ENCODE peak calls at places on chromosomes 4 and X, in four cellular contexts. O is cardiac muscle cell, H is endodermal cell, D is heart right ventricle. Z is an unnamed sample.

GRCh38 chr4:176065365-176066249 is at the start of gene WDR17:
- DNase-seq in D (peak; percentile 81), O (peak; percentile 84), H (peak; percentile 99), Z (peak; percentile 90)

GRCh38 chrX:142616636-142617035 is 409.1 kb upstream of the SPANXN4 start:
- DNase-seq in H (no peak), O (no peak), D (no peak), Z (no peak)

GRCh38 chrX:42149281-42149680 is 225.9 kb upstream of the CASK start:
- DNase-seq in O (peak; percentile 53), H (no peak), D (no peak), Z (no peak)

GRCh38 chr4:176274441-176274840 is 5.4 kb upstream of the ASB5 start:
- DNase-seq in O (no peak), H (no peak), D (no peak), Z (no peak)

GRCh38 chrX:115939070-115939469 is 231.5 kb upstream of the AGTR2 start:
- DNase-seq in D (no peak), O (no peak), H (no peak), Z (no peak)

GRCh38 chr4:55736605-55737183 is 82.9 kb upstream of the EXOC1L start:
- DNase-seq in H (no peak), D (no peak), O (peak; percentile 27), Z (no peak)

GRCh38 chrX:150761176-150761818 is 68.1 kb downstream of the MTMR1 start:
- DNase-seq in O (no peak), D (no peak), H (peak; percentile 75), Z (no peak)

GRCh38 chr4:112075129-112075753 is 70.0 kb upstream of the FAM241A start:
- DNase-seq in D (no peak), H (peak; percentile 72), O (peak; percentile 78), Z (no peak)

GRCh38 chr4:7964890-7965662 is 25.4 kb upstream of the AFAP1 start:
- DNase-seq in H (peak; percentile 68), D (peak; percentile 51), O (peak; percentile 92), Z (peak; percentile 75)

GRCh38 chr4:39745920-39746319 is 48.0 kb downstream of the UBE2K start:
- DNase-seq in O (no peak), H (no peak), D (no peak), Z (no peak)

GRCh38 chr4:115374621-115375020 is 261.2 kb upstream of the NDST4 start:
- DNase-seq in D (no peak), O (no peak), H (no peak), Z (no peak)

GRCh38 chrX:19272452-19272851 is 71.3 kb upstream of the PDHA1 start:
- DNase-seq in D (no peak), O (peak; percentile 2), H (no peak), Z (no peak)

GRCh38 chr4:15955670-15956069 is 7.3 kb downstream of the FGFBP2 start:
- DNase-seq in H (no peak), D (no peak), O (peak; percentile 18), Z (no peak)

GRCh38 chr4:94339779-94340178 is 2.9 kb downstream of the HPGDS start:
- DNase-seq in H (no peak), D (no peak), O (no peak), Z (no peak)

GRCh38 chrX:85109235-85109634 is 105.6 kb downstream of the APOOL start:
- DNase-seq in D (no peak), O (peak; percentile 3), H (peak; percentile 83), Z (no peak)

GRCh38 chr4:48490680-48491513 is 845 bp downstream of the ZAR1 start:
- DNase-seq in O (no peak), D (no peak), H (peak; percentile 68), Z (peak; percentile 37)

GRCh38 chr4:79663865-79664264 is 255.8 kb upstream of the GK2 start:
- DNase-seq in H (no peak), O (no peak), D (no peak), Z (no peak)

GRCh38 chr4:110586137-110586850 is 36.6 kb downstream of the PITX2 start:
- DNase-seq in D (no peak), H (no peak), O (peak; percentile 78), Z (no peak)

GRCh38 chrX:34578237-34578636 is 78.8 kb downstream of the TMEM47 start:
- DNase-seq in D (peak; percentile 4), H (no peak), O (peak; percentile 63), Z (no peak)

GRCh38 chr4:125268065-125268755 is 46.5 kb upstream of the FAT4 start:
- DNase-seq in H (peak; percentile 44), D (no peak), O (no peak), Z (no peak)

GRCh38 chr4:5051210-5051691 is at the start of gene STK32B:
- DNase-seq in D (peak; percentile 56), H (peak; percentile 88), O (peak; percentile 84), Z (peak; percentile 84)

GRCh38 chrX:138858438-138858837 is 146.9 kb upstream of the FGF13 start:
- DNase-seq in O (peak; percentile 40), H (no peak), D (no peak), Z (no peak)

GRCh38 chrX:9324676-9325075 is 140.2 kb upstream of the TBL1X start:
- DNase-seq in H (no peak), D (no peak), O (no peak), Z (no peak)

DNA sequence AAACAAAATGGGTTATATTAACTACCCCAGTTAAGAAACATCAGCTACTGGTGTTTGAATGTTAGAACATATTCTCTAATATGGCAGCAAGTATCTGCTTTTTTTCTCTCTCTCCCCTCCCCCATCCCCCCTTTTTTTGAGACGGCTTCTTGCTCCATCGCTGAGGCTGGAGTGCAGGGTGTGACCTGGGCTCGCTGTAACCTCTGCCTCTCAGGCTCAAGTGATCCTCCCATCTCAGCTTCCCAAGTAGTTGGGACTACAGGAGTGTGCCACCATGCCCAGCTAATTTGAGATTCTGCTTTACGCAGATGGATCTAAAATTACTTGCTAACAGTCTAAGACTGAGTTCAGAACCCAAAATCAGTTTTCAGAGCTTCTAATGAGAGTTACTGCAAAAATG is 101.9 kb downstream of the AFF1 start:
- DNase-seq in H (no peak), O (no peak), D (no peak), Z (no peak)
- H3K4me1 ChIP-seq in H (peaks cover 47% of the 10 kb centered on the region), O (peaks cover 68% of the 10 kb centered on the region), D (peaks cover 95% of the 10 kb centered on the region), Z (peaks cover 40% of the 10 kb centered on the region)

GRCh38 chr4:85556293-85556692 is 81.3 kb downstream of the ARHGAP24 start:
- DNase-seq in H (no peak), D (no peak), O (no peak), Z (no peak)
- H3K27ac ChIP-seq in H (no peak overlapping the region), D (no peak overlapping the region), O (no peak overlapping the region), Z (no peak overlapping the region)

GRCh38 chr4:2489081-2489805 is 20.3 kb downstream of the RNF4 start:
- DNase-seq in H (peak; percentile 70), O (no peak), D (no peak), Z (no peak)

GRCh38 chr4:2489841-2490552 is 21.1 kb downstream of the RNF4 start:
- DNase-seq in H (no peak), O (peak; percentile 29), D (no peak), Z (no peak)

GRCh38 chr4:2484993-2485392 is 16.1 kb downstream of the RNF4 start:
- DNase-seq in O (peak; percentile 55), D (peak; percentile 85), H (peak; percentile 60), Z (peak; percentile 87)

GRCh38 chr4:2486981-2487380 is 18.1 kb downstream of the RNF4 start:
- DNase-seq in O (no peak), D (no peak), H (no peak), Z (no peak)

GRCh38 chr4:2487632-2488031 is 18.7 kb downstream of the RNF4 start:
- DNase-seq in H (no peak), O (no peak), D (no peak), Z (no peak)
- H3K4me1 ChIP-seq in H (no peaks in the 10 kb centered on the region), O (peaks cover 5% of the 10 kb centered on the region), D (peaks cover 88% of the 10 kb centered on the region), Z (peaks cover 30% of the 10 kb centered on the region)

GRCh38 chr4:121822047-121822446 is 1.6 kb downstream of the CCNA2 start:
- DNase-seq in O (no peak), H (no peak), D (no peak), Z (no peak)

GRCh38 chr4:121824950-121825349 is 1.3 kb upstream of the CCNA2 start:
- DNase-seq in D (no peak), H (no peak), O (no peak), Z (no peak)

GRCh38 chr4:121824171-121824527 is 466 bp upstream of the CCNA2 start:
- DNase-seq in H (no peak), D (no peak), O (no peak), Z (no peak)

GRCh38 chr4:121823505-121824170 is at the start of gene CCNA2:
- DNase-seq in H (peak; percentile 99), O (peak; percentile 98), D (peak; percentile 98), Z (peak; percentile 96)

DNA sequence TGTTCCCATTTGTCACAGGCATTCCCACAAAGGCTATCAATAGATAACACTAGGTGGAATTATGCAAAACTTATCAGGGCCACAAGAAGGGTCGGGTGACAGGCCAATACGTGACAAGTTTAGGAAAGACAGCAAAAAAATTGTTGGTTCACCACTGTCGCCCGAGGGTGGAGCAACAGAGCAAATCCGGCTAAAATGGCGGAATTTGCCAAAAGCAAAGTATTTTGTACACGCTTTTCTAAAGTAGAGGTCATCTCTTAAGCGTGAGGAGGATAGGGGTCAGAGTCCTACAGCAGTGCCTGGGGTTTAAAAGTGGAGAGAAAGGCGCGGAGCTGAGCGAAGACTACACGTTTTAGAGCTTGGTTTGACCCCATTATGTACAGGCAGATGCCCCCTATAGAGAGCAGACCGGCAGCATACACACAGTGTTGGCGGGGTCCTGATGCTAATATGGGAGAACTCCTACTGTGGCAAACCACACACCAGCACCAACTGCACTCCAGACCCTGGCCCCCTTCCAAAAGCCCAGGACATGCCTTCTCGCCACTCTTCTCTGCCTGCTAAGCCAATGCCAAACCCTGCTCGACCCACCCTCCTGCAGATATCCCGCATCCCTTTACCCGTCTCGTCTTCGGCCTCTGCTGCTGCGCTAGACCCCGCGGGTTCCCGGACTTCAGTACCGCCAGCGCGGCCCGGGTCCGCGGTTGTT is 733 bp downstream of the CCNA2 start:
- DNase-seq in H (peak; percentile 74), D (peak; percentile 11), O (peak; percentile 37), Z (no peak)
- H3K27ac ChIP-seq in H (peak overlapping the region; percentile 63), D (no peak overlapping the region), O (peak overlapping the region; percentile 62), Z (no peak overlapping the region)

DNA sequence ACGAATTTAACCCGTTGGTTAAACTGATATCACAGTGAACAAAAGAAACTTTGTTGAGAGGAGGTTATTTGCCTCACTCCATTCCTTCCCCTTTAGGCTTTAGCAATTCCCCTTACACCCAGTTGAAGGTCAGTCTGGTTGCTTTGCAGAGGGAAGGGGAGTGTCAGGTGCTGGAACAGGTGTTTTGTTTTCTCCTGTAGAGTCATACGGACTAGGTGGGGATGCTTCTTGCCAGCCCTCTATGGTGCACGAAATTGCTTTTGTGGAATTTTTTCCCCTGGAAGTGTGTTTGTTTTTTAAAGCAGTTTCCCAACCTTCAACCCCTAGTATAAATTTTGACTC is 33.1 kb downstream of the DLG3 start:
- DNase-seq in H (no peak), O (no peak), D (no peak), Z (no peak)
- H3K4me1 ChIP-seq in H (peaks cover 14% of the 10 kb centered on the region), O (peaks cover 47% of the 10 kb centered on the region), D (peaks cover 33% of the 10 kb centered on the region), Z (peaks cover 13% of the 10 kb centered on the region)